ENCODE peak calls at places on chromosome 18, in ten cellular contexts. I is left colon, Y is osteoblast, O is T-helper 2 cell, S is HCT116, E is posterior cingulate gyrus, N is fibroblast of mammary gland, J is amniotic stem cell, W is heart right ventricle, P is foreskin fibroblast. Z is an unnamed sample.

GRCh38 chr18:3526421-3527354 is 76.7 kb downstream of the TGIF1 start:
- DNase-seq in S (no peak), Y (no peak), P (peak; percentile 82), N (no peak), W (no peak), J (no peak), I (no peak), O (no peak), E (no peak), Z (no peak)

GRCh38 chr18:56246912-56247311 is 391.5 kb downstream of the TXNL1 start:
- DNase-seq in I (no peak), W (no peak), N (no peak), O (no peak), S (no peak), E (no peak), P (no peak), J (no peak), Y (no peak), Z (no peak)

GRCh38 chr18:4581966-4582365 is 126.9 kb upstream of the DLGAP1 start:
- DNase-seq in P (no peak), S (no peak), I (no peak), N (no peak), Y (no peak), W (no peak), E (no peak), J (no peak), O (no peak), Z (no peak)

GRCh38 chr18:22470511-22471181 is 52.9 kb upstream of the CTAGE1 start:
- DNase-seq in E (no peak), N (no peak), I (no peak), Y (no peak), S (no peak), J (no peak), P (peak; percentile 58), O (no peak), W (peak; percentile 31), Z (no peak)

GRCh38 chr18:36127866-36128845 is 984 bp downstream of the SLC39A6 start:
- DNase-seq in N (peak; percentile 27), E (no peak), W (peak; percentile 14), S (no peak), I (no peak), J (peak; percentile 11), P (peak; percentile 65), Y (peak; percentile 90), O (no peak), Z (no peak)

GRCh38 chr18:3494569-3494968 is 44.6 kb downstream of the TGIF1 start:
- DNase-seq in N (no peak), Y (no peak), E (no peak), O (no peak), P (no peak), S (no peak), I (no peak), W (no peak), J (no peak), Z (no peak)

GRCh38 chr18:74450626-74451025 is 6.5 kb downstream of the DIPK1C start:
- DNase-seq in J (no peak), E (peak; percentile 47), Y (no peak), I (no peak), O (no peak), P (no peak), W (peak; percentile 30), S (no peak), N (no peak), Z (peak; percentile 52)

GRCh38 chr18:46393961-46394360 is 263.1 kb downstream of the LOXHD1 start:
- DNase-seq in O (no peak), N (no peak), J (no peak), W (no peak), P (no peak), Y (no peak), I (no peak), E (no peak), S (no peak), Z (no peak)

GRCh38 chr18:54926593-54927297 is 32.5 kb downstream of the CCDC68 start:
- DNase-seq in I (no peak), W (no peak), O (no peak), S (no peak), E (no peak), J (no peak), N (peak; percentile 35), P (peak; percentile 50), Y (no peak), Z (no peak)

GRCh38 chr18:58953627-58954026 is 89.0 kb downstream of the ZNF532 start:
- DNase-seq in E (no peak), J (no peak), Y (no peak), P (no peak), N (no peak), S (no peak), O (no peak), W (peak; percentile 69), I (no peak), Z (no peak)

GRCh38 chr18:11019295-11019694 is 130.1 kb downstream of the PIEZO2 start:
- DNase-seq in E (no peak), I (no peak), P (no peak), W (no peak), Y (no peak), J (no peak), O (no peak), N (no peak), S (no peak), Z (no peak)

GRCh38 chr18:36889742-36890141 is 60.8 kb downstream of the KIAA1328 start:
- DNase-seq in O (no peak), S (no peak), W (no peak), N (no peak), J (no peak), E (no peak), I (no peak), Y (no peak), P (no peak), Z (no peak)

GRCh38 chr18:76827205-76827885 is 5.0 kb downstream of the ZNF236 start:
- DNase-seq in J (no peak), O (no peak), I (no peak), S (no peak), N (no peak), P (peak; percentile 54), Y (no peak), W (no peak), E (no peak), Z (no peak)

GRCh38 chr18:45664824-45665763 is 49.8 kb downstream of the SLC14A2 start:
- DNase-seq in J (peak; percentile 33), S (peak; percentile 37), N (peak; percentile 71), O (no peak), E (no peak), Y (peak; percentile 47), P (peak; percentile 85), W (peak; percentile 46), I (peak; percentile 32), Z (peak; percentile 39)

GRCh38 chr18:58249677-58250076 is 205.7 kb downstream of the NEDD4L start:
- DNase-seq in O (no peak), Y (no peak), P (peak; percentile 78), N (peak; percentile 57), W (no peak), I (no peak), E (no peak), S (no peak), J (no peak), Z (no peak)

GRCh38 chr18:68735498-68736343 is 20.8 kb upstream of the TMX3 start:
- DNase-seq in Y (peak; percentile 36), P (peak; percentile 72), W (no peak), N (peak; percentile 76), I (no peak), O (no peak), E (no peak), S (peak; percentile 23), J (no peak), Z (no peak)

GRCh38 chr18:74980669-74981068 is 228.3 kb downstream of the PTGR3 start:
- DNase-seq in S (no peak), E (no peak), N (no peak), Y (no peak), J (no peak), W (no peak), O (no peak), I (no peak), P (no peak), Z (no peak)

GRCh38 chr18:27839141-27839540 is 337.8 kb downstream of the CDH2 start:
- DNase-seq in E (no peak), N (peak; percentile 29), W (no peak), Y (no peak), P (peak; percentile 65), S (no peak), O (no peak), J (peak; percentile 27), I (no peak), Z (no peak)

GRCh38 chr18:22432672-22433137 is 15.0 kb upstream of the CTAGE1 start:
- DNase-seq in J (peak; percentile 62), O (no peak), E (no peak), I (peak; percentile 58), P (peak; percentile 77), N (peak; percentile 96), W (peak; percentile 80), S (peak; percentile 26), Y (peak; percentile 92), Z (no peak)

GRCh38 chr18:50341443-50341842 is 33.4 kb upstream of the SKA1 start:
- DNase-seq in P (no peak), S (no peak), E (no peak), W (no peak), J (no peak), N (no peak), Y (no peak), I (no peak), O (no peak), Z (no peak)

GRCh38 chr18:13374468-13375301 is 156.1 kb downstream of the LDLRAD4 start:
- DNase-seq in E (peak; percentile 70), W (no peak), O (no peak), S (no peak), I (no peak), N (no peak), P (no peak), Y (peak; percentile 81), J (no peak), Z (peak; percentile 37)

GRCh38 chr18:26405190-26405781 is 143.1 kb downstream of the KCTD1 start:
- DNase-seq in N (peak; percentile 42), S (peak; percentile 36), Y (no peak), J (peak; percentile 7), P (peak; percentile 77), I (no peak), O (no peak), W (peak; percentile 33), E (peak; percentile 37), Z (peak; percentile 57)

GRCh38 chr18:8947576-8947975 is 154.9 kb upstream of the NDUFV2 start:
- DNase-seq in Y (no peak), P (no peak), I (no peak), W (no peak), J (no peak), N (no peak), S (no peak), E (no peak), O (no peak), Z (no peak)

GRCh38 chr18:29087616-29088246 is 910.8 kb upstream of the CDH2 start:
- DNase-seq in I (no peak), P (no peak), Y (no peak), S (no peak), W (no peak), J (no peak), N (no peak), E (no peak), O (no peak), Z (no peak)

GRCh38 chr18:43563780-43564179 is 286.5 kb upstream of the SYT4 start:
- DNase-seq in N (peak; percentile 42), S (no peak), P (peak; percentile 59), E (no peak), I (no peak), O (no peak), J (peak; percentile 32), Y (no peak), W (peak; percentile 11), Z (no peak)

GRCh38 chr18:29154758-29155725 is 978.1 kb upstream of the CDH2 start:
- DNase-seq in P (peak; percentile 93), O (no peak), I (no peak), N (peak; percentile 91), S (peak; percentile 66), Y (peak; percentile 32), E (no peak), W (no peak), J (peak; percentile 10), Z (no peak)

GRCh38 chr18:12308386-12309100 is 502 bp downstream of the TUBB6 start:
- DNase-seq in E (no peak), J (peak; percentile 83), N (peak; percentile 91), S (no peak), W (peak; percentile 83), P (peak; percentile 97), I (peak; percentile 72), Y (peak; percentile 98), O (no peak), Z (no peak)